ENCODE peak calls at places on chromosomes 3 and 15, in eight cellular contexts. P, X, Y, T, D, M, J and V are unnamed samples.

GRCh38 chr3:70737656-70738309 is 425.3 kb upstream of the MDFIC2 start:
- DNase-seq in J (no peak), D (no peak), Y (no peak), X (no peak), P (no peak), M (no peak), T (no peak), V (no peak)

GRCh38 chr3:193021506-193022010 is 103.9 kb upstream of the MB21D2 start:
- DNase-seq in P (no peak), X (no peak), J (no peak), D (no peak), M (no peak), Y (no peak), T (no peak), V (no peak)

GRCh38 chr15:90624278-90624930 is 92.7 kb upstream of the BLM start:
- DNase-seq in T (no peak), P (no peak), X (no peak), D (no peak), M (no peak), Y (no peak), J (no peak), V (no peak)

GRCh38 chr3:123834631-123835030 is 49.5 kb downstream of the MYLK start:
- DNase-seq in P (no peak), Y (no peak), D (no peak), J (peak; percentile 98), X (no peak), T (no peak), M (no peak), V (no peak)

GRCh38 chr3:141050576-141050912 is 603 bp upstream of the SPSB4 start:
- DNase-seq in P (no peak), X (peak; percentile 83), J (no peak), Y (peak; percentile 18), T (no peak), M (no peak), D (no peak), V (no peak)

GRCh38 chr3:40044487-40044886 is 235.1 kb downstream of the MYRIP start:
- DNase-seq in D (no peak), T (no peak), M (no peak), P (no peak), X (no peak), J (peak; percentile 87), Y (no peak), V (no peak)

GRCh38 chr15:74034206-74034755 is 39.8 kb downstream of the PML start:
- DNase-seq in T (no peak), D (no peak), J (no peak), P (no peak), Y (no peak), M (no peak), X (no peak), V (no peak)

GRCh38 chr3:183278479-183279088 is 25.5 kb downstream of the B3GNT5 start:
- DNase-seq in M (no peak), J (no peak), P (no peak), X (no peak), Y (no peak), T (no peak), D (no peak), V (no peak)

GRCh38 chr3:44128057-44128775 is 113.5 kb upstream of the TOPAZ1 start:
- DNase-seq in P (no peak), Y (no peak), J (no peak), T (no peak), M (no peak), D (no peak), X (peak; percentile 43), V (no peak)

GRCh38 chr15:49380912-49381311 is 42.1 kb upstream of the FGF7 start:
- DNase-seq in X (peak; percentile 72), T (no peak), Y (no peak), M (no peak), P (no peak), D (no peak), J (no peak), V (no peak)

GRCh38 chr3:185711255-185711870 is 113.5 kb downstream of the IGF2BP2 start:
- DNase-seq in Y (no peak), X (peak; percentile 70), P (no peak), J (peak; percentile 42), M (no peak), D (no peak), T (no peak), V (no peak)

GRCh38 chr15:40803076-40803475 is 3.8 kb upstream of the ZFYVE19 start:
- DNase-seq in J (no peak), M (no peak), D (no peak), P (no peak), T (no peak), X (no peak), Y (no peak), V (no peak)

GRCh38 chr3:196794467-196794866 is 54.8 kb downstream of the PAK2 start:
- DNase-seq in D (no peak), J (no peak), T (no peak), X (no peak), P (no peak), Y (no peak), M (no peak), V (no peak)

GRCh38 chr3:118772036-118773030 is 262.3 kb downstream of the IGSF11 start:
- DNase-seq in T (no peak), Y (no peak), M (no peak), P (no peak), D (no peak), X (peak; percentile 67), J (peak; percentile 25), V (no peak)

GRCh38 chr3:187318819-187319616 is 27.5 kb upstream of the MASP1 start:
- DNase-seq in P (peak; percentile 25), Y (peak; percentile 36), T (peak; percentile 70), M (peak; percentile 11), J (peak; percentile 54), X (peak; percentile 78), D (peak; percentile 22), V (no peak)
- H3K27ac ChIP-seq in P (no peak overlapping the region), Y (no peak overlapping the region), T (no peak overlapping the region), M (no peak overlapping the region), J (peak overlapping the region; percentile 56), X (no peak overlapping the region), D (no peak overlapping the region), V (no peak overlapping the region)

DNA sequence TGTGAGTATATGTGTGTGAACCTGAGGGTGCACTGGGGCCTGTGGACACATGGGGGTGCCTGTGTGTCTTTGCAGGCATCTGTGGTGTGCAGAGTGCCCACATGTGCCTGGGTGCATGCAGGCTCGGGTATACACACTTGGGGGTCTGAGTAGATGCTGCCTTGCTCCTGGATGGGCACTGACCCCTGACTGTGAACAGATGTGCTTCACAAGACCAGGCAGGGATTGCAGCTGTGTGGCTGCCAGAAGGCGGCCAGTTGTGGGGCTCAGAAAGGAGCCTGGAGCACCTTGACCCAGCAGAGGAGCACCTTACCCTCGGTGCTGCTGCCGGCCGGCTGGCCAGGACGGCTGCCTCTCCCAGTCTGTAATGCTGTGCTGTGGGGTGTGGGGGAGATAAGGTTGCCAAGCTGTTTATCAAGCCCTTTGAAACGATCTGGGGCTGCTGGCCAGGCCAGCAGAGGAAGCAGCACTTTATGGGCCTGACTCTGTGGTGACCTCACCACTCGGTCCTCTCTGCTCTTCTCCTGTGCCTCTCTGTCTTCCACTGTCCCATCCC is 55.5 kb upstream of the MRPS22 start:
- DNase-seq in P (no peak), Y (no peak), T (no peak), D (no peak), X (no peak), J (no peak), M (no peak), V (no peak)
- TF ChIP-seq CTCF in P (no peak), Y (no peak), T (no peak), D (no peak), X (no peak), J (peak; percentile 8), M (no peak), V (no peak)

DNA sequence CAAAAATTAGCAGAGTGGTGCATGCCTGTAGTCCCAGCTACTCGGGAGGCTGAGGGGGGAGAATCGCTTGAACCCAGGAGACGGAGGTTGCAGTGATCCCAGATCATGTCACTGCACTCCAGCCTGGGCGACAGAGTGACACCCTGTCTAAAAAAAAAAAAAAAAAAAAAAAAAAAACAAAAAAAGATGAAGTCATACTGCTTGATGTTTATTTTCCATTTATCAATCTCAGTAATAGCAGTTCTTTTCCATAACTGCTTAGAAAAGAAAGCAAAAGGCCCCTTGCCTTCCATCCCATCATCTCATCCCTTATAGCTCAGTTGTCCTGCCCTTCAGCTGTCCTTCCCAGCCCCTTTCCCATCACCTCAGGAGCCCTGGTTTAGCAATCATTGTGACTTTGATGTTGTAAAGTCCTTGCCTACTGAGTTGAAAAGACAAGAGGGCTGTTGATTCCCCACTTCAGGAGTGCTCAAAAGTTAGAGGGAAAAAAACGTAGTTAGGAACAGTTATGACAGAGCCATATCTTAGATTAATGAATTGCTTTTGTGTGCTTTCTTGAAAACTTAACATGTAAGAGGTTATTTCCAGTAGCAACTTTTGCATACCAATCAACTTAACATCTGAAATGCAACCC is 18.0 kb upstream of the THRB start:
- DNase-seq in D (no peak), X (no peak), J (no peak), T (no peak), Y (no peak), P (no peak), M (no peak), V (no peak)
- H3K27me3 ChIP-seq in D (no peaks in the 10 kb centered on the region), X (peaks cover 24% of the 10 kb centered on the region), J (no peaks in the 10 kb centered on the region), T (no peaks in the 10 kb centered on the region), Y (no peaks in the 10 kb centered on the region), P (no peaks in the 10 kb centered on the region), M (no peaks in the 10 kb centered on the region), V (no peaks in the 10 kb centered on the region)

GRCh38 chr15:98730860-98731711 is 82.7 kb downstream of the IGF1R start:
- DNase-seq in M (no peak), Y (no peak), D (no peak), P (no peak), X (no peak), J (no peak), T (no peak), V (no peak)

GRCh38 chr15:98734472-98735284 is 86.3 kb downstream of the IGF1R start:
- DNase-seq in X (peak; percentile 40), M (no peak), Y (no peak), D (no peak), P (no peak), J (no peak), T (no peak), V (no peak)

GRCh38 chr15:98733098-98733497 is 84.8 kb downstream of the IGF1R start:
- DNase-seq in J (no peak), X (peak; percentile 33), P (no peak), D (no peak), T (no peak), M (no peak), Y (no peak), V (no peak)

GRCh38 chr15:98729446-98730042 is 81.2 kb downstream of the IGF1R start:
- DNase-seq in X (no peak), J (no peak), P (no peak), M (no peak), T (no peak), Y (no peak), D (no peak), V (no peak)

DNA sequence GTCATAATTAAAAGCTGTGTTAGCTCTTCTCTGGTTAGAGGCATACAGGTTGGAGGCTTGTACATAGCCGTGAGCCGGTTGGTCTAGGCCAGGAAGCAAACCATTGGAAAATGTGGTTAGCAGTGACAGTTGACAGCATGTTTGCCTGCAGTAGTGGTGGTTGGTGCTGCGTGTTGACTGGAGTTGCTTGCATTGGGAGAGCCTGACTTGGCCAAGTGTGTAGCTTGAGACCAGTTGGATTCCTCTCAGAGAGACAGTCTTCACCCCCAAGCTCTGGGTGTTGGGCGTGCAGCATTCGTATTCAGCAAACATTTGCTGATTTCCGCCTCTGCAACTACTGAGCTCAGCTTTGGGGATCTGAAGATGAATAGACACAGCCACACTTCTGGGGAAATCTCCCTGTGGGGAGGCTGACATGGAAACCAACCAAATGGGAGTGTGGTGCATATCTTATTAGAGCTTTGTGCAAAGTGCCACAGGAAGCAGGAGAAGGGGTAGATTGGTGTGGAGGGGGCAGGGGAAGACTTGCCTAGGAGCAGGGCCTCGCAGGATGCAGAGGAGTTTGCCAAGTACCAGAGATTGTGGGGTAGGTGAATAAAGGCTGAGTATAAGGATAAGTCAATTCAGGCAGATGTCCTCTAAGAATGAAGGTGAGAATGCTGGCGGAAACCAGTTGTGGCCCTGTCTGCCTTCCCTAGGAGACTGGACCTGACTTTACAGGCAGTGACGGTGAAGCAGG is 83.5 kb downstream of the IGF1R start:
- DNase-seq in X (peak; percentile 42), T (no peak), Y (no peak), M (no peak), J (no peak), P (no peak), D (no peak), V (no peak)
- H3K27ac ChIP-seq in X (no peak overlapping the region), T (peak overlapping the region; percentile 89), Y (no peak overlapping the region), M (no peak overlapping the region), J (no peak overlapping the region), P (no peak overlapping the region), D (no peak overlapping the region), V (no peak overlapping the region)